ENCODE peak calls at places on chromosome 10, in seven cellular contexts. H is GM12892, N is transverse colon, D is stomach, R is suprapubic skin, Z is right lobe of liver, G is tibial nerve. S is an unnamed sample.

GRCh38 chr10:62464308-62464707 is 90.1 kb downstream of the ZNF365 start:
- DNase-seq in Z (no peak), D (no peak), N (no peak), G (no peak), H (no peak), R (no peak), S (no peak)

GRCh38 chr10:101061814-101062230 is at the start of gene KAZALD1:
- DNase-seq in G (no peak), H (no peak), Z (no peak), N (no peak), D (no peak), R (no peak), S (no peak)

GRCh38 chr10:77844713-77845454 is 81.7 kb downstream of the DLG5 start:
- DNase-seq in H (no peak), G (no peak), R (no peak), N (peak; percentile 66), D (no peak), Z (no peak), S (no peak)

GRCh38 chr10:4359003-4359402 is 467.0 kb upstream of the AKR1E2 start:
- DNase-seq in H (no peak), N (no peak), G (no peak), D (no peak), Z (no peak), R (no peak), S (no peak)

GRCh38 chr10:117096559-117097201 is 41.4 kb downstream of the VAX1 start:
- DNase-seq in D (no peak), N (no peak), G (no peak), H (no peak), Z (no peak), R (no peak), S (no peak)

GRCh38 chr10:44752451-44753441 is 158.4 kb upstream of the TMEM72 start:
- DNase-seq in R (no peak), D (no peak), H (no peak), G (no peak), Z (no peak), N (no peak), S (no peak)

GRCh38 chr10:76136876-76137420 is 705.5 kb downstream of the LRMDA start:
- DNase-seq in H (no peak), G (no peak), N (no peak), D (no peak), R (no peak), Z (no peak), S (no peak)

GRCh38 chr10:110802090-110802489 is 69.6 kb upstream of the PDCD4 start:
- DNase-seq in H (no peak), D (no peak), R (no peak), G (no peak), Z (no peak), N (no peak), S (no peak)

GRCh38 chr10:131314799-131315198 is 3.3 kb upstream of the TCERG1L start:
- DNase-seq in D (no peak), Z (peak; percentile 45), H (no peak), N (no peak), R (no peak), G (no peak), S (no peak)

GRCh38 chr10:74887614-74888284 is 61.3 kb downstream of the KAT6B start:
- DNase-seq in H (no peak), N (no peak), G (no peak), R (no peak), D (no peak), Z (no peak), S (no peak)

GRCh38 chr10:5446390-5446926 is 34.1 kb downstream of the NET1 start:
- DNase-seq in Z (peak; percentile 97), D (peak; percentile 97), G (peak; percentile 95), H (no peak), R (peak; percentile 95), N (peak; percentile 97), S (peak; percentile 41)

GRCh38 chr10:60846173-60846572 is 67.9 kb downstream of the CDK1 start:
- DNase-seq in D (no peak), H (no peak), G (no peak), Z (no peak), R (no peak), N (no peak), S (no peak)

GRCh38 chr10:14056545-14057332 is 274.0 kb downstream of the FRMD4A start:
- DNase-seq in Z (no peak), H (no peak), D (no peak), G (no peak), R (no peak), N (no peak), S (no peak)

GRCh38 chr10:18565006-18565405 is 86.4 kb downstream of the NSUN6 start:
- DNase-seq in D (no peak), Z (no peak), N (no peak), R (no peak), G (no peak), H (no peak), S (no peak)

GRCh38 chr10:18561861-18562551 is 89.4 kb downstream of the NSUN6 start:
- DNase-seq in D (no peak), R (no peak), G (no peak), H (no peak), N (no peak), Z (no peak), S (no peak)

GRCh38 chr10:18567343-18567856 is 84.0 kb downstream of the NSUN6 start:
- DNase-seq in Z (no peak), N (no peak), G (no peak), D (no peak), H (no peak), R (no peak), S (no peak)

GRCh38 chr10:18566177-18566576 is 85.2 kb downstream of the NSUN6 start:
- DNase-seq in D (no peak), Z (no peak), N (no peak), H (no peak), G (no peak), R (no peak), S (no peak)

GRCh38 chr10:18563003-18563726 is 88.2 kb downstream of the NSUN6 start:
- DNase-seq in D (no peak), G (no peak), Z (no peak), R (no peak), N (no peak), H (no peak), S (no peak)
- TF ChIP-seq POLR2A in D (no peak), G (no peak), Z (no peak), R (no peak), N (no peak), H (no peak), S (no peak)

GRCh38 chr10:58322072-58322834 is 12.6 kb upstream of the UBE2D1 start:
- DNase-seq in G (no peak), Z (no peak), H (no peak), D (no peak), R (no peak), N (peak; percentile 42), S (no peak)

GRCh38 chr10:58316874-58317273 is 17.9 kb upstream of the UBE2D1 start:
- DNase-seq in G (no peak), R (no peak), D (no peak), H (no peak), N (no peak), Z (no peak), S (no peak)

GRCh38 chr10:58318346-58318745 is 16.5 kb upstream of the UBE2D1 start:
- DNase-seq in G (no peak), N (no peak), R (no peak), Z (no peak), H (no peak), D (no peak), S (no peak)

GRCh38 chr10:58320351-58321065 is 14.3 kb upstream of the UBE2D1 start:
- DNase-seq in Z (no peak), H (no peak), R (no peak), N (no peak), D (no peak), G (no peak), S (no peak)

GRCh38 chr10:58319599-58319998 is 15.2 kb upstream of the UBE2D1 start:
- DNase-seq in Z (no peak), N (no peak), R (no peak), D (no peak), G (no peak), H (no peak), S (no peak)
- TF ChIP-seq POLR2A in Z (no peak), N (no peak), R (no peak), D (no peak), G (no peak), H (no peak), S (no peak)

DNA sequence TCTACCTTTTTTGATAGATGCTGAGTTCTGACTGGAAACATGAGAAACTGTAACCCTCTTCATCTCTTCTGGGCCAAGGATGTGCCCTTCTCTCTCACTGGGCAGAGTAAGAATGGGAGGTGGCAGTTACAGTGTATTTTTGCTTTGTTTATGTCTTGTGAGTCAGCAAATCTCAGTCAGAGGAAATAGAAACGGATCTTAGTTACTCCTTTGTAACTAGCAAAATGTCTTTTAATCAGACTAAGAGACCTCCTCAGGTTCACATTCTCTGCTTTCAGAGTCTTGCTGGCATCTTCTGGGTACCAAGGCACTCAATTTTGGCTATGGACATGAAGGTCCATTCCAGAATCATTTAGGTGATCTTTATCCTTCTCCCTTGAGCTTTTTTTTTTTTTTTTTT is 70.9 kb downstream of the HHEX start:
- DNase-seq in R (no peak), H (no peak), N (no peak), Z (no peak), D (no peak), G (no peak), S (no peak)
- TF ChIP-seq POLR2A in R (no peak), H (no peak), N (no peak), Z (no peak), D (no peak), G (no peak), S (no peak)

GRCh38 chr10:71771821-71772617 is 1.3 kb downstream of the VSIR start:
- DNase-seq in G (no peak), H (no peak), R (peak; percentile 87), Z (no peak), N (peak; percentile 69), D (peak; percentile 54), S (no peak)

GRCh38 chr10:71771204-71771603 is 2.1 kb downstream of the VSIR start:
- DNase-seq in H (no peak), Z (no peak), D (peak; percentile 39), G (no peak), N (no peak), R (no peak), S (no peak)

GRCh38 chr10:71772832-71773220 is 494 bp downstream of the VSIR start:
- DNase-seq in H (no peak), R (no peak), Z (no peak), N (peak; percentile 28), D (no peak), G (no peak), S (no peak)

GRCh38 chr10:71774916-71775702 is 1.8 kb upstream of the VSIR start:
- DNase-seq in D (peak; percentile 48), G (no peak), H (no peak), N (peak; percentile 26), R (no peak), Z (no peak), S (no peak)

DNA sequence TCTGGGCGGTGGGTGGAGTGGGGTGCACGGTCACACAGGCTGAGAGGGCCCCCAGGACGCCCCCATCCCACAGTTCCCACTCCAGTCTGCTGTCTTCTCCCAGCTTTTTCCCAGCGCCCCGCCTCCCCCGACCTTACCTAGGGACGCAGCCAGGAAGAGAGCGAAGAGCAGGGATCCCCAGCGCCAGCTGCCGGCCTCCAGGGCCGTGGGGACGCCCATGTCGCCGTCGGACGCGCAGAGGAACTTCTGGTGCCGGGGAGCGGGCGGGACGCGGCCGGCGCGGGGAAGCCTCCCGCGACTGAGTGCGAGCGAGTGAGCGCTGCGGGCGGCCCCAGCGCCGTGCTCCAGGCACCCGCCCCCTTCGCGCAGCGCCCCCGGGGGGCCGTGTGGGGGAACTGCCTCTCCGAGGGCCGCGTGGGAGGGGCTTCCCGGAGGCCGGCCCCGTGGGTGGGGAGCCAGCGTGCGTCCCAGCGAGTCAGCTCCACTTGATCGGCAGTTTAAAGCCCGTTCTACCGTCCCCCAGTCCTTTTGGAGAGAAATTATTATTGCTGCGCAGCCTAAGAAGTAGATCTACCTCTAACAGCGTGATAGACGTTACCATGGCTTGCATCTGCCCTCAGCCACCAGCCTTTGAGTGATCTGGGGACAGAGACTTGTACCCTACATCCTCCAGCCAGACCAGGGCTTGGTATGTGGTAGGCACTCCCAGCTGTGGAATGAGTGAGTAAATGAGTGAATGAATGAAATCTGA is at the start of gene VSIR:
- DNase-seq in H (peak; percentile 89), D (peak; percentile 91), G (peak; percentile 87), Z (peak; percentile 92), N (peak; percentile 94), R (peak; percentile 93), S (peak; percentile 43)
- TF ChIP-seq POLR2A in H (peak; percentile 82), D (peak; percentile 48), G (peak; percentile 96), Z (peak; percentile 94), N (peak; percentile 98), R (peak; percentile 93), S (no peak)

S was measured in esophagus squamous epithelium.